ENCODE peak calls at places on chromosome 7, in nine cellular contexts. X, Z, J, G, L, Y, T, R and V are unnamed samples. For H3K27me3, the result is how much of the 10 kb centered on the place peaks cover.

GRCh38 chr7:121126801-121127534 is 138.5 kb downstream of the CPED1 start:
- DNase-seq in L (no peak), R (no peak), J (peak), Y (no peak), T (no peak), Z (no peak), X (no peak), G (no peak), V (no peak)

GRCh38 chr7:33118383-33118782 is 9.2 kb upstream of the RP9 start:
- DNase-seq in Y (no peak), T (no peak), X (no peak), J (no peak), R (no peak), Z (no peak), L (no peak), G (no peak), V (no peak)

GRCh38 chr7:47514818-47515217 is 67.1 kb downstream of the TNS3 start:
- DNase-seq in G (no peak), Y (no peak), J (no peak), X (no peak), R (no peak), T (no peak), Z (no peak), L (no peak), V (no peak)

GRCh38 chr7:115879171-115879570 is 151.4 kb downstream of the TFEC start:
- DNase-seq in Y (no peak), X (no peak), R (no peak), L (no peak), G (no peak), J (no peak), T (no peak), Z (no peak), V (no peak)

GRCh38 chr7:105389090-105389650 is 449 bp upstream of the SRPK2 start:
- DNase-seq in Y (peak), J (peak), T (peak), X (peak), L (no peak), R (peak), G (peak), Z (no peak), V (peak)

GRCh38 chr7:36348771-36349170 is 40.9 kb upstream of the ANLN start:
- DNase-seq in L (no peak), Y (no peak), R (no peak), Z (no peak), G (no peak), X (no peak), J (no peak), T (no peak), V (no peak)

GRCh38 chr7:41292457-41292856 is 410.4 kb downstream of the INHBA start:
- DNase-seq in R (no peak), G (no peak), Y (no peak), J (peak), Z (no peak), T (no peak), L (no peak), X (no peak), V (no peak)

GRCh38 chr7:140000666-140001268 is 62.0 kb downstream of the PARP12 start:
- DNase-seq in J (no peak), Y (no peak), X (no peak), R (peak), T (no peak), G (no peak), L (no peak), Z (no peak), V (no peak)

GRCh38 chr7:110375068-110375467 is 715.9 kb upstream of the LRRN3 start:
- DNase-seq in Z (no peak), T (no peak), X (no peak), J (no peak), Y (no peak), R (no peak), L (no peak), G (no peak), V (no peak)

GRCh38 chr7:129078455-129078854 is 23.5 kb upstream of the TNPO3 start:
- DNase-seq in R (no peak), L (no peak), J (no peak), X (no peak), Y (no peak), G (peak), T (no peak), Z (no peak), V (no peak)

GRCh38 chr7:76077435-76077834 is 29.5 kb downstream of the MDH2 start:
- DNase-seq in G (no peak), L (no peak), Y (no peak), X (no peak), Z (no peak), T (no peak), R (no peak), J (no peak), V (no peak)

GRCh38 chr7:25515876-25516275 is 287.6 kb upstream of the NPVF start:
- DNase-seq in L (no peak), X (no peak), Y (no peak), R (no peak), J (no peak), T (peak), G (no peak), Z (no peak), V (no peak)

GRCh38 chr7:32518534-32519140 is 23.3 kb downstream of the AVL9 start:
- DNase-seq in Z (no peak), G (no peak), L (no peak), T (peak), X (no peak), J (peak), Y (no peak), R (no peak), V (no peak)

GRCh38 chr7:50554431-50554830 is 10.8 kb downstream of the DDC start:
- DNase-seq in R (no peak), X (no peak), G (peak), J (no peak), Y (no peak), L (no peak), T (no peak), Z (no peak), V (no peak)

GRCh38 chr7:42237891-42238531 is 1.0 kb upstream of the GLI3 start:
- DNase-seq in X (peak), T (peak), R (peak), L (no peak), Y (peak), Z (peak), G (peak), J (no peak), V (no peak)

GRCh38 chr7:17844514-17845196 is 95.6 kb downstream of the SNX13 start:
- DNase-seq in G (no peak), L (no peak), Y (no peak), J (peak), Z (no peak), T (peak), R (no peak), X (no peak), V (no peak)

GRCh38 chr7:146175716-146176115 is 59.1 kb downstream of the CNTNAP2 start:
- DNase-seq in G (no peak), L (no peak), T (no peak), J (peak), Y (no peak), X (no peak), R (no peak), Z (no peak), V (no peak)

GRCh38 chr7:11458736-11459483 is 373.1 kb downstream of the THSD7A start:
- DNase-seq in G (no peak), Y (no peak), J (peak), R (no peak), X (peak), Z (no peak), L (peak), T (no peak), V (no peak)

GRCh38 chr7:28893888-28894287 is 64.2 kb downstream of the TRIL start:
- DNase-seq in Y (no peak), X (no peak), R (no peak), J (no peak), T (no peak), G (no peak), L (no peak), Z (no peak), V (no peak)

GRCh38 chr7:147438216-147438615 is 1152.3 kb upstream of the C7orf33 start:
- DNase-seq in Y (no peak), Z (no peak), R (no peak), T (no peak), G (no peak), L (no peak), J (peak), X (no peak), V (no peak)

GRCh38 chr7:121515181-121515580 is 119.1 kb upstream of the FAM3C start:
- DNase-seq in Z (no peak), L (no peak), J (peak), X (no peak), R (no peak), G (no peak), T (no peak), Y (no peak), V (no peak)

GRCh38 chr7:22210355-22210754 is 146.6 kb downstream of the RAPGEF5 start:
- DNase-seq in J (no peak), R (no peak), X (no peak), T (no peak), L (no peak), G (no peak), Y (no peak), Z (no peak), V (no peak)

GRCh38 chr7:51256244-51256781 is 60.3 kb downstream of the COBL start:
- DNase-seq in X (no peak), Z (no peak), R (no peak), Y (no peak), T (no peak), G (peak), L (no peak), J (no peak), V (no peak)

GRCh38 chr7:3300221-3300650 is 816 bp upstream of the SDK1 start:
- DNase-seq in J (peak), Y (peak), X (no peak), Z (no peak), T (peak), R (no peak), G (peak), L (no peak), V (no peak)

GRCh38 chr7:140674899-140675701 is 2.4 kb downstream of the ADCK2 start:
- DNase-seq in X (no peak), J (peak), R (peak), Z (no peak), T (peak), L (no peak), G (peak), Y (peak), V (no peak)

GRCh38 chr7:41058986-41059741 is 643.7 kb downstream of the INHBA start:
- DNase-seq in G (peak), R (no peak), L (no peak), T (peak), J (peak), Z (no peak), X (no peak), Y (no peak), V (no peak)

GRCh38 chr7:17965600-17965999 is 25.3 kb upstream of the SNX13 start:
- DNase-seq in Z (no peak), R (no peak), J (peak), T (no peak), L (no peak), X (no peak), Y (no peak), G (no peak), V (no peak)

GRCh38 chr7:47254081-47255006 is 327.6 kb downstream of the TNS3 start:
- DNase-seq in T (peak), J (peak), Y (peak), G (peak), X (peak), L (no peak), R (peak), Z (peak), V (peak)

GRCh38 chr7:99459087-99459486 is 6.9 kb downstream of the ATP5MF start:
- DNase-seq in X (no peak), L (no peak), G (peak), Y (no peak), J (peak), Z (no peak), R (no peak), T (peak), V (no peak)

GRCh38 chr7:26159243-26159642 is 7.2 kb downstream of the NFE2L3 start:
- DNase-seq in T (peak), G (no peak), J (peak), X (no peak), L (no peak), Z (no peak), R (no peak), Y (no peak), V (no peak)

GRCh38 chr7:47621347-47621746 is 39.4 kb upstream of the TNS3 start:
- DNase-seq in R (no peak), L (no peak), Y (no peak), G (no peak), X (no peak), Z (no peak), J (no peak), T (no peak), V (no peak)

GRCh38 chr7:148898845-148899474 is 14.9 kb upstream of the EZH2 start:
- DNase-seq in Z (no peak), Y (no peak), L (no peak), T (no peak), R (no peak), G (peak), X (no peak), J (no peak), V (no peak)

GRCh38 chr7:85833071-85833470 is 646.2 kb upstream of the SEMA3D start:
- DNase-seq in X (no peak), T (no peak), J (no peak), Y (no peak), R (no peak), L (no peak), Z (no peak), G (no peak), V (no peak)

GRCh38 chr7:107622429-107622828 is 38.2 kb upstream of the SLC26A4 start:
- DNase-seq in Y (no peak), X (no peak), J (peak), R (no peak), L (peak), Z (no peak), T (no peak), G (no peak), V (no peak)

GRCh38 chr7:25358831-25359350 is 130.6 kb upstream of the NPVF start:
- DNase-seq in X (no peak), G (no peak), R (no peak), L (no peak), T (no peak), Z (no peak), Y (no peak), J (no peak), V (no peak)

GRCh38 chr7:69617364-69617763 is 19.1 kb downstream of the AUTS2 start:
- DNase-seq in Z (no peak), Y (no peak), G (peak), T (peak), R (no peak), X (no peak), J (no peak), L (no peak), V (no peak)

GRCh38 chr7:34091330-34091917 is 186.1 kb downstream of the BMPER start:
- DNase-seq in T (peak), G (peak), J (peak), L (peak), Y (no peak), R (no peak), X (no peak), Z (no peak), V (peak)

GRCh38 chr7:96997512-96998032 is 7.8 kb upstream of the DLX6 start:
- DNase-seq in Y (no peak), J (no peak), R (no peak), T (peak), G (peak), X (no peak), Z (no peak), L (no peak), V (no peak)

GRCh38 chr7:96996937-96997511 is 8.3 kb upstream of the DLX6 start:
- DNase-seq in X (no peak), L (no peak), Z (no peak), G (no peak), T (no peak), R (no peak), J (no peak), Y (no peak), V (no peak)

GRCh38 chr7:96996111-96996936 is 9.0 kb upstream of the DLX6 start:
- DNase-seq in Y (no peak), L (no peak), T (peak), G (peak), J (no peak), X (no peak), Z (no peak), R (no peak), V (no peak)

GRCh38 chr7:96998765-96999164 is 6.6 kb upstream of the DLX6 start:
- DNase-seq in Y (no peak), G (peak), T (peak), R (no peak), J (no peak), Z (no peak), L (no peak), X (no peak), V (no peak)

DNA sequence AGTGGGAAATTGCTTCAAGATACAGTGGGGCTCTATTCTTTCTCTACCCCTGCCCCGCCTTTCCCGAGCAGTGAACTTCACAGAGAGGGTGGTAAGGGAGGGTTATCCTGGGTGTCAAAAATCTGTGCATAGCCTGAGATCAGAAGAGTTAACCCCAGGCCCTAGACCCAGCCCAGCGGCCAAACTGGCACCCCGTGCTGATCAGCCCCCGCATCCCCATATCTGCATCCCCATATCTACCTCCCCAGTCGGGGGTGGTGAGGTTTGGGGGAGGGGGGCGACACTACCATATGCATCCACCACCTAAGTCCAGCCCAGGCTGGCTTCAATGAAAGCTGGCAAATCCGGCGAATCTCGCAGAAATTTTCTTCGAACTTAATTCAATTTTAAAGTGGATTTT is 7.0 kb upstream of the DLX6 start:
- DNase-seq in Y (no peak), T (peak), X (no peak), L (no peak), Z (no peak), G (peak), J (no peak), R (peak), V (no peak)
- H3K27me3 ChIP-seq in Y (half or more), T (half or more), X (under half), L (half or more), Z (half or more), G (half or more), J (under half), R (half or more), V (under half)

DNA sequence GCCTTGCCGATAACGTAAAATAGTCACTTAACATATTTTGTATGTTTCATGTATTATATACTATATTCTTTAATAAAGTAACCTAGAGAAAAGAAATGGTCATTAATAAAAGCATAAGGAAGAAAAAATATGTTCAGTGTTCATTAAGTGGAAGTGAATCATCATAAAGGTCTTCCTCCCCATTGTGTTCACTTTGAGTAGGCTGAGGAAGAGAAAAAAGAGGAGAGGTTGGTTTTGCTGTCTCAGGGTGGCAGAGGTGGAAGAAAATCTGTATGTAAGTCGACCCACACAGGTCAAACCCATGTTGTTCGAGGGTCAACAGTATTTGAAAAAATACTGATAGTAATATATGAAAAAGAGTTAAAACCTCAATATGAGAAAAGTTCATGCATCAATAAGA is 90.3 kb downstream of the GLCCI1 start:
- DNase-seq in X (no peak), R (no peak), Y (no peak), T (no peak), L (no peak), Z (no peak), G (no peak), J (no peak), V (no peak)
- H3K27me3 ChIP-seq in X (under half), R (under half), Y (under half), T (under half), L (under half), Z (under half), G (under half), J (under half), V (under half)

GRCh38 chr7:104328308-104328969 is at the start of gene LHFPL3:
- DNase-seq in J (no peak), Y (no peak), X (no peak), R (no peak), G (peak), L (no peak), Z (no peak), T (peak), V (no peak)

GRCh38 chr7:104327963-104328307 is 468 bp upstream of the LHFPL3 start:
- DNase-seq in G (no peak), X (no peak), Y (no peak), T (peak), J (no peak), R (no peak), Z (no peak), L (no peak), V (no peak)

GRCh38 chr7:104328970-104329825 is 795 bp downstream of the LHFPL3 start:
- DNase-seq in J (no peak), R (no peak), T (peak), L (no peak), Z (no peak), Y (no peak), G (peak), X (no peak), V (no peak)

DNA sequence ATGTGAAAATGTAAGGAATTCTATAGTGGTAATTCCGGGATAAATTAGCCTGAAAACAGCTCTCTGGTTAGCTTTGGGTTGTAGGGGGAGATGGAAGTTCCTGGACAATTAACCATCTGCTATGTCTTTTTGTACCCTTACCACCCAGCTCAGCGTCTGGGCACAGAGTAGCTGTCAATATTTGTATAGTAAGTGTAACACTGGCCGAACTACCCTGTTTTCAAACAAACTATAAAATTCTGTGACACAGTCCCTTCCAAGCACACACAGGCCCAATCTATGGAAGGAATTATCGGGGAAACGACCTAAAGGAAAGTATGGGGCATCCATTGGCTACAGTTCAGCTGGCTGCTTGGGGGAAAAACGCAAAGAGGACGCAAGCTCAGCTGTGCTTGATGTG is 869 bp upstream of the LHFPL3 start:
- DNase-seq in Y (no peak), Z (no peak), T (no peak), X (no peak), G (no peak), L (no peak), J (no peak), R (no peak), V (no peak)
- H3K27me3 ChIP-seq in Y (under half), Z (under half), T (under half), X (under half), G (half or more), L (under half), J (half or more), R (half or more), V (under half)

DNA sequence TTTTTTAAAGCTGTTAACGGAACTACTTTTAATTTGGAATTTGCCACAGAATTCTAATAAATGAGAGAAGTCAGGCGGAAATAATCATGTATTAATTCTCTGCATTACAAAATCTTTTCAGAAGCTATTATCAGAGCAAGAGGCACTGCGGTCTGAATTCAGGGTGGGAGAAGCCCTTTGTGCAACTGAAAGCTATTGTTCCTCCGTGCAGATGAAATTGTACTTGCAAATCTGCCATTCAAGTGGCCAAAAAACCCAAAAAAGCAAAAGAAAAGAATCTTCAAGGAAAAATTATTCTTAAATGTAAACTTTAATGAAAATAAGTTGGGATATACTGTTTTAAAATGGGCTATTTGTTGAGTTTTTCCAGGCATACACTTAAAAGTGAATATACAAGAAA is 351.0 kb downstream of the DNAJB6 start:
- DNase-seq in T (no peak), Y (no peak), X (no peak), Z (no peak), R (no peak), J (no peak), L (no peak), G (no peak), V (no peak)
- H3K27me3 ChIP-seq in T (half or more), Y (half or more), X (under half), Z (under half), R (half or more), J (under half), L (half or more), G (under half), V (under half)

GRCh38 chr7:82122290-82122689 is 321.3 kb downstream of the CACNA2D1 start:
- DNase-seq in Z (no peak), J (no peak), G (no peak), Y (no peak), X (no peak), T (no peak), R (no peak), L (no peak), V (no peak)
- H3K27me3 ChIP-seq in Z (under half), J (under half), G (under half), Y (under half), X (under half), T (under half), R (under half), L (under half), V (under half)